ENCODE peak calls at places on chromosomes 11 and 22, in nine cellular contexts. V is upper lobe of right lung; T is thoracic aorta; O is neural crest cell; P is omental fat pad; M is dorsolateral prefrontal cortex; Z is B cell; B is Peyer's patch; X is CD8-positive, alpha-beta T cell. R is an unnamed sample.

GRCh38 chr11:9150501-9150900 is 59.1 kb upstream of the SCUBE2 start:
- DNase-seq in V (no peak), T (no peak), O (no peak), P (no peak), M (no peak), Z (no peak), B (no peak), X (no peak), R (no peak)

GRCh38 chr11:130649749-130650275 is 201.4 kb downstream of the ADAMTS15 start:
- DNase-seq in V (no peak), T (no peak), O (no peak), P (no peak), M (no peak), Z (no peak), B (no peak), X (no peak), R (no peak)

GRCh38 chr22:18119409-18120110 is 9.0 kb downstream of the TUBA8 start:
- DNase-seq in V (peak; percentile 61), T (no peak), O (no peak), P (no peak), M (no peak), Z (no peak), B (no peak), X (no peak), R (no peak)

GRCh38 chr11:63769044-63769718 is 606 bp upstream of the ZFTA start:
- DNase-seq in V (peak; percentile 70), T (no peak), O (peak; percentile 24), P (no peak), M (no peak), Z (no peak), B (peak; percentile 58), X (peak; percentile 62), R (no peak)

GRCh38 chr22:29511126-29511854 is 31.3 kb downstream of the NEFH start:
- DNase-seq in V (no peak), T (no peak), O (no peak), P (no peak), M (no peak), Z (no peak), B (no peak), X (no peak), R (no peak)

GRCh38 chr11:27255447-27255828 is 107.6 kb downstream of the CCDC34 start:
- DNase-seq in V (no peak), T (no peak), O (no peak), P (no peak), M (no peak), Z (no peak), B (no peak), X (no peak), R (no peak)

GRCh38 chr11:94423467-94423866 is 22.2 kb upstream of the GPR83 start:
- DNase-seq in V (no peak), T (no peak), O (no peak), P (no peak), M (no peak), Z (no peak), B (no peak), X (no peak), R (no peak)

GRCh38 chr11:33040127-33040861 is 922 bp downstream of the TCP11L1 start:
- DNase-seq in V (no peak), T (no peak), O (no peak), P (no peak), M (peak; percentile 35), Z (no peak), B (no peak), X (no peak), R (peak; percentile 21)

GRCh38 chr22:37026325-37026724 is 6.8 kb downstream of the MPST start:
- DNase-seq in V (no peak), T (no peak), O (no peak), P (no peak), M (no peak), Z (no peak), B (no peak), X (no peak), R (no peak)

GRCh38 chr11:94027210-94027609 is 6.1 kb downstream of the HEPHL1 start:
- DNase-seq in V (no peak), T (no peak), O (no peak), P (no peak), M (no peak), Z (no peak), B (no peak), X (no peak), R (no peak)

GRCh38 chr11:39209966-39210365 is 2249.5 kb downstream of the LRRC4C start:
- DNase-seq in V (no peak), T (no peak), O (no peak), P (no peak), M (no peak), Z (no peak), B (no peak), X (no peak), R (no peak)

GRCh38 chr11:5280582-5281102 is 10.9 kb upstream of the HBE1 start:
- DNase-seq in V (no peak), T (peak; percentile 38), O (no peak), P (peak; percentile 37), M (peak; percentile 30), Z (no peak), B (peak; percentile 49), X (no peak), R (no peak)

GRCh38 chr22:48376428-48376827 is 1451.2 kb downstream of the BRD1 start:
- DNase-seq in V (no peak), T (no peak), O (no peak), P (no peak), M (no peak), Z (no peak), B (no peak), X (no peak), R (no peak)

GRCh38 chr11:57504511-57504910 is 11.0 kb downstream of the SLC43A1 start:
- DNase-seq in V (no peak), T (no peak), O (no peak), P (no peak), M (no peak), Z (no peak), B (no peak), X (no peak), R (no peak)

GRCh38 chr22:37173709-37174108 is 14.3 kb downstream of the C1QTNF6 start:
- DNase-seq in V (no peak), T (no peak), O (no peak), P (no peak), M (no peak), Z (no peak), B (no peak), X (no peak), R (peak; percentile 5)

GRCh38 chr11:123586568-123586967 is 67.9 kb downstream of the SCN3B start:
- DNase-seq in V (no peak), T (no peak), O (no peak), P (no peak), M (no peak), Z (no peak), B (no peak), X (no peak), R (no peak)

GRCh38 chr11:134639586-134640330 is 227.7 kb upstream of the B3GAT1 start:
- DNase-seq in V (peak; percentile 72), T (no peak), O (no peak), P (no peak), M (no peak), Z (no peak), B (peak; percentile 80), X (no peak), R (no peak)

GRCh38 chr11:6631356-6631890 is 12.2 kb upstream of the TPP1 start:
- DNase-seq in V (no peak), T (no peak), O (no peak), P (no peak), M (no peak), Z (no peak), B (no peak), X (no peak), R (no peak)
- TF ChIP-seq CTCF in V (no peak), T (no peak), O (no peak), P (no peak), M (no peak), Z (no peak), B (no peak), X (no peak), R (no peak)

GRCh38 chr11:1070594-1071462 is 3.8 kb upstream of the MUC2 start:
- DNase-seq in V (peak; percentile 40), T (no peak), O (no peak), P (no peak), M (no peak), Z (no peak), B (no peak), X (no peak), R (no peak)
- TF ChIP-seq CTCF in V (no peak), T (no peak), O (no peak), P (no peak), M (no peak), Z (no peak), B (no peak), X (no peak), R (no peak)

GRCh38 chr11:111526501-111526900 is 11.9 kb downstream of the HOATZ start:
- DNase-seq in V (no peak), T (no peak), O (no peak), P (no peak), M (no peak), Z (no peak), B (no peak), X (no peak), R (no peak)

GRCh38 chr11:111530091-111530490 is 10.4 kb upstream of the LAYN start:
- DNase-seq in V (no peak), T (no peak), O (no peak), P (no peak), M (no peak), Z (no peak), B (no peak), X (no peak), R (no peak)

GRCh38 chr11:111531156-111531555 is 9.4 kb upstream of the LAYN start:
- DNase-seq in V (no peak), T (no peak), O (no peak), P (no peak), M (no peak), Z (no peak), B (no peak), X (no peak), R (no peak)

GRCh38 chr11:111527279-111527678 is 12.7 kb downstream of the HOATZ start:
- DNase-seq in V (no peak), T (no peak), O (no peak), P (no peak), M (no peak), Z (no peak), B (no peak), X (no peak), R (no peak)

DNA sequence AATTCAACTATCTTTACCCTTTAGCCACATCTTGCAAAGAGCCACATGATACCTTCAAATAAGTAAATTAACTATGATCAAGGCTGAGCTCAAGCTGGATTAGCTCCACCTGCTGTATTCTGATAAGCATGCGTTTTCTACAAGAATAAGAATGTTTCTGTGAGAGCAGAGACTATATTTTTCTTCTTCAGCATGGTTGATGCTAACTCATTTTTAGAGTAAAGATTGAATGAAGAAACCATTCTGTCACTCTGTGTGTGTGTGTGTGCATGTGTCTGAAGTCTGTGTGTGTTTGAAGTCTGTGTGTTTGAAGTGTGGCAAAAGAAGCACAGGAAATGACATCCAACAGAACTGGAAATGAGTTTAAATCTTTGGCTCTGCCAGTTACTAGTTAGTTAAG is 12.0 kb upstream of the LAYN start:
- DNase-seq in V (no peak), T (no peak), O (no peak), P (no peak), M (no peak), Z (no peak), B (no peak), X (no peak), R (no peak)
- TF ChIP-seq CTCF in V (no peak), T (no peak), O (no peak), P (no peak), M (no peak), Z (no peak), B (no peak), X (no peak), R (no peak)

GRCh38 chr11:69131644-69132300 is 24.0 kb upstream of the SMIM38 start:
- DNase-seq in V (peak; percentile 83), T (no peak), O (peak; percentile 57), P (peak; percentile 50), M (peak; percentile 39), Z (no peak), B (peak; percentile 83), X (no peak), R (no peak)
- TF ChIP-seq CTCF in V (peak; percentile 82), T (peak; percentile 89), O (peak; percentile 86), P (no peak), M (peak; percentile 83), Z (no peak), B (peak; percentile 10), X (no peak), R (no peak)